ENCODE peak calls at places on chromosomes 11 and 22, in ten cellular contexts. O, D, F, J, Z, S, N, H, G and X are unnamed samples.

GRCh38 chr22:27880778-27881394 is 38.2 kb downstream of the PITPNB start:
- DNase-seq in O (peak; percentile 39), D (peak; percentile 53), F (peak; percentile 61), J (no peak), Z (no peak), S (no peak), N (peak; percentile 35), H (peak; percentile 36), G (peak; percentile 39), X (no peak)

GRCh38 chr22:38699784-38700183 is 959 bp downstream of the JOSD1 start:
- DNase-seq in O (no peak), D (no peak), F (peak; percentile 65), J (no peak), Z (no peak), S (no peak), N (no peak), H (no peak), G (no peak), X (no peak)

GRCh38 chr11:13487661-13488030 is 8.2 kb downstream of the PTH start:
- DNase-seq in O (no peak), D (no peak), F (peak; percentile 36), J (no peak), Z (no peak), S (no peak), N (no peak), H (no peak), G (no peak), X (peak; percentile 55)

GRCh38 chr22:47304191-47304831 is 541.9 kb downstream of the TBC1D22A start:
- DNase-seq in O (no peak), D (no peak), F (no peak), J (no peak), Z (no peak), S (no peak), N (no peak), H (no peak), G (no peak), X (no peak)

GRCh38 chr11:109859325-109859724 is 233.9 kb upstream of the ZC3H12C start:
- DNase-seq in O (peak; percentile 66), D (no peak), F (peak; percentile 97), J (no peak), Z (no peak), S (no peak), N (no peak), H (peak; percentile 10), G (no peak), X (no peak)

GRCh38 chr22:37186997-37187522 is 987 bp downstream of the C1QTNF6 start:
- DNase-seq in O (peak; percentile 35), D (no peak), F (peak; percentile 17), J (no peak), Z (no peak), S (no peak), N (no peak), H (no peak), G (no peak), X (no peak)

GRCh38 chr22:19862616-19863246 is 8.1 kb upstream of the GNB1L start:
- DNase-seq in O (no peak), D (no peak), F (no peak), J (no peak), Z (no peak), S (no peak), N (no peak), H (no peak), G (no peak), X (no peak)

GRCh38 chr11:67615455-67616430 is 9.0 kb downstream of the NDUFV1 start:
- DNase-seq in O (peak; percentile 13), D (no peak), F (peak; percentile 30), J (no peak), Z (no peak), S (no peak), N (peak; percentile 46), H (no peak), G (no peak), X (peak; percentile 100)

GRCh38 chr22:43554259-43554636 is 142.4 kb downstream of the MPPED1 start:
- DNase-seq in O (no peak), D (no peak), F (no peak), J (no peak), Z (no peak), S (no peak), N (no peak), H (no peak), G (no peak), X (no peak)